ENCODE peak calls at places on chromosomes 6 and 20, in eight cellular contexts. U is NCI-H2171 treated with DMSO at 0.1 percent for 48 hours, V is AG10803, D is Ammon's horn, I is sigmoid colon, X is tibial artery, Q is adipocyte, H is H54. F is an unnamed sample.

GRCh38 chr20:8330785-8331699 is 199.0 kb downstream of the PLCB1 start:
- DNase-seq in U (peak; percentile 39), V (no peak), D (no peak), I (no peak), X (no peak), Q (peak; percentile 48), H (no peak), F (no peak)

GRCh38 chr6:161498359-161498758 is 224.5 kb upstream of the AGPAT4 start:
- DNase-seq in U (peak; percentile 46), V (peak; percentile 59), D (no peak), I (no peak), X (no peak), Q (peak; percentile 23), H (peak; percentile 12), F (no peak)

GRCh38 chr6:22601941-22602340 is 32.6 kb downstream of the HDGFL1 start:
- DNase-seq in U (peak; percentile 55), V (no peak), D (no peak), I (no peak), X (no peak), Q (no peak), H (no peak), F (no peak)

GRCh38 chr6:85581572-85581971 is 12.1 kb downstream of the SNX14 start:
- DNase-seq in U (no peak), V (no peak), D (no peak), I (no peak), X (no peak), Q (no peak), H (no peak), F (no peak)

GRCh38 chr6:149095842-149096241 is 221.7 kb upstream of the TAB2 start:
- DNase-seq in U (no peak), V (no peak), D (no peak), I (no peak), X (no peak), Q (no peak), H (no peak), F (no peak)

GRCh38 chr6:140671926-140672325 is 1297.5 kb upstream of the CITED2 start:
- DNase-seq in U (no peak), V (no peak), D (peak; percentile 9), I (no peak), X (no peak), Q (no peak), H (no peak), F (no peak)

GRCh38 chr20:57321142-57321541 is 8.5 kb upstream of the SPO11 start:
- DNase-seq in U (no peak), V (no peak), D (no peak), I (no peak), X (no peak), Q (no peak), H (no peak), F (no peak)

GRCh38 chr6:12506211-12506610 is 210.4 kb upstream of the PHACTR1 start:
- DNase-seq in U (no peak), V (no peak), D (no peak), I (no peak), X (no peak), Q (no peak), H (no peak), F (no peak)

GRCh38 chr20:21665687-21666446 is 39.6 kb upstream of the PAX1 start:
- DNase-seq in U (no peak), V (no peak), D (no peak), I (no peak), X (no peak), Q (no peak), H (no peak), F (no peak)

GRCh38 chr6:151804585-151805285 is 2.7 kb upstream of the ESR1 start:
- DNase-seq in U (no peak), V (no peak), D (no peak), I (no peak), X (no peak), Q (no peak), H (no peak), F (no peak)

GRCh38 chr6:110550353-110550752 is 73.9 kb upstream of the SLC22A16 start:
- DNase-seq in U (peak; percentile 93), V (no peak), D (no peak), I (no peak), X (no peak), Q (no peak), H (no peak), F (no peak)

GRCh38 chr6:108961985-108962384 is 113.8 kb downstream of the ARMC2 start:
- DNase-seq in U (no peak), V (peak; percentile 91), D (no peak), I (no peak), X (no peak), Q (no peak), H (no peak), F (no peak)

GRCh38 chr6:71403422-71404134 is 115.0 kb downstream of the OGFRL1 start:
- DNase-seq in U (no peak), V (no peak), D (no peak), I (no peak), X (no peak), Q (peak; percentile 54), H (no peak), F (no peak)

GRCh38 chr6:15430947-15431405 is 185.1 kb downstream of the JARID2 start:
- DNase-seq in U (no peak), V (peak; percentile 55), D (peak; percentile 62), I (no peak), X (no peak), Q (peak; percentile 77), H (no peak), F (no peak)

GRCh38 chr6:161850572-161850971 is 576.7 kb upstream of the AGPAT4 start:
- DNase-seq in U (no peak), V (no peak), D (no peak), I (no peak), X (no peak), Q (no peak), H (no peak), F (no peak)

GRCh38 chr20:50278684-50279531 is 88.3 kb downstream of the CEBPB start:
- DNase-seq in U (no peak), V (peak; percentile 49), D (no peak), I (peak; percentile 81), X (peak; percentile 86), Q (no peak), H (peak; percentile 34), F (peak; percentile 74)

GRCh38 chr6:45187841-45188240 is 140.3 kb upstream of the RUNX2 start:
- DNase-seq in U (no peak), V (peak; percentile 15), D (no peak), I (no peak), X (no peak), Q (peak; percentile 63), H (peak; percentile 4), F (no peak)

GRCh38 chr6:156928126-156928525 is 150.9 kb downstream of the ARID1B start:
- DNase-seq in U (no peak), V (no peak), D (no peak), I (no peak), X (no peak), Q (no peak), H (no peak), F (no peak)

GRCh38 chr6:137166247-137167098 is 7.0 kb downstream of the IL22RA2 start:
- DNase-seq in U (no peak), V (no peak), D (peak; percentile 27), I (no peak), X (no peak), Q (no peak), H (no peak), F (no peak)

GRCh38 chr6:128725271-128726233 is 157.4 kb upstream of the LAMA2 start:
- DNase-seq in U (no peak), V (peak; percentile 47), D (peak; percentile 42), I (no peak), X (no peak), Q (peak; percentile 81), H (peak; percentile 1), F (no peak)

GRCh38 chr6:45327956-45328522 is at the start of gene RUNX2:
- DNase-seq in U (no peak), V (peak; percentile 89), D (peak; percentile 22), I (no peak), X (no peak), Q (peak; percentile 66), H (no peak), F (no peak)

GRCh38 chr20:37336369-37337207 is 9.4 kb upstream of the SRC start:
- DNase-seq in U (peak; percentile 14), V (peak; percentile 61), D (peak; percentile 62), I (peak; percentile 78), X (no peak), Q (no peak), H (no peak), F (peak; percentile 67)

GRCh38 chr6:91299544-91300491 is 712.9 kb upstream of the MAP3K7 start:
- DNase-seq in U (no peak), V (no peak), D (peak; percentile 5), I (peak; percentile 66), X (no peak), Q (peak; percentile 19), H (no peak), F (no peak)

GRCh38 chr20:58550661-58551060 is 35.5 kb upstream of the APCDD1L start:
- DNase-seq in U (no peak), V (peak; percentile 41), D (no peak), I (peak; percentile 40), X (peak; percentile 58), Q (peak; percentile 90), H (no peak), F (no peak)

GRCh38 chr6:71239694-71240093 is 48.9 kb upstream of the OGFRL1 start:
- DNase-seq in U (no peak), V (no peak), D (no peak), I (no peak), X (no peak), Q (no peak), H (no peak), F (no peak)

GRCh38 chr6:108203189-108204119 is 37.6 kb downstream of the NR2E1 start:
- DNase-seq in U (no peak), V (no peak), D (peak; percentile 5), I (no peak), X (no peak), Q (no peak), H (no peak), F (no peak)

GRCh38 chr6:26536571-26537159 is 1.5 kb upstream of the HMGN4 start:
- DNase-seq in U (peak; percentile 41), V (peak; percentile 64), D (peak; percentile 30), I (peak; percentile 75), X (no peak), Q (peak; percentile 73), H (no peak), F (peak; percentile 31)

GRCh38 chr6:157184202-157185015 is 138.9 kb downstream of the TMEM242 start:
- DNase-seq in U (peak; percentile 29), V (peak; percentile 57), D (peak; percentile 68), I (peak; percentile 83), X (peak; percentile 67), Q (peak; percentile 78), H (peak; percentile 51), F (peak; percentile 67)

GRCh38 chr6:158819977-158820632 is 937 bp upstream of the EZR start:
- DNase-seq in U (no peak), V (no peak), D (no peak), I (no peak), X (no peak), Q (peak; percentile 55), H (no peak), F (no peak)

GRCh38 chr20:5780233-5781217 is 30.3 kb downstream of the SHLD1 start:
- DNase-seq in U (no peak), V (no peak), D (no peak), I (no peak), X (no peak), Q (no peak), H (no peak), F (no peak)

GRCh38 chr6:30463651-30464618 is 25.4 kb upstream of the HLA-E start:
- DNase-seq in U (no peak), V (peak; percentile 35), D (peak; percentile 21), I (no peak), X (peak; percentile 34), Q (no peak), H (no peak), F (no peak)

GRCh38 chr20:49887828-49888340 is 27.4 kb downstream of the SPATA2 start:
- DNase-seq in U (no peak), V (no peak), D (no peak), I (peak; percentile 63), X (no peak), Q (no peak), H (no peak), F (no peak)

GRCh38 chr6:141988954-141989705 is 143.6 kb upstream of the GJE1 start:
- DNase-seq in U (peak; percentile 56), V (peak; percentile 78), D (no peak), I (no peak), X (no peak), Q (peak; percentile 76), H (no peak), F (no peak)

GRCh38 chr6:38352636-38353035 is 287.1 kb downstream of the BTBD9 start:
- DNase-seq in U (no peak), V (peak; percentile 50), D (no peak), I (no peak), X (no peak), Q (no peak), H (no peak), F (no peak)

F was measured in lung.